ENCODE peak calls at places on chromosomes 6 and 20, in eight cellular contexts. One of them, this sample, is unnamed. For H3K4me1, the result is how much of the 10 kb centered on the place peaks cover.

GRCh38 chr6:122495612-122496011 is 24.0 kb upstream of the SERINC1 start:
- DNase-seq in tibial nerve: no peak
- DNase-seq in cardiac muscle cell: no peak
- DNase-seq in lower lobe of right lung: no peak
- DNase-seq in ovary: no peak
- DNase-seq in lung: no peak
- DNase-seq in psoas muscle: no peak
- DNase-seq in A549: no peak
- DNase-seq in this sample: no peak

GRCh38 chr6:141744194-141744925 is 388.4 kb upstream of the GJE1 start:
- DNase-seq in tibial nerve: no peak
- DNase-seq in cardiac muscle cell: no peak
- DNase-seq in lower lobe of right lung: no peak
- DNase-seq in ovary: no peak
- DNase-seq in lung: no peak
- DNase-seq in psoas muscle: no peak
- DNase-seq in A549: no peak
- DNase-seq in this sample: no peak

GRCh38 chr20:25622450-25623224 is 1.2 kb downstream of the NANP start:
- DNase-seq in tibial nerve: no peak
- DNase-seq in cardiac muscle cell: no peak
- DNase-seq in lower lobe of right lung: no peak
- DNase-seq in ovary: no peak
- DNase-seq in lung: no peak
- DNase-seq in psoas muscle: no peak
- DNase-seq in A549: no peak
- DNase-seq in this sample: no peak

GRCh38 chr6:157323924-157324276 is 581 bp upstream of the TMEM242 start:
- DNase-seq in tibial nerve: peak
- DNase-seq in cardiac muscle cell: peak
- DNase-seq in lower lobe of right lung: peak
- DNase-seq in ovary: peak
- DNase-seq in lung: peak
- DNase-seq in psoas muscle: peak
- DNase-seq in A549: peak
- DNase-seq in this sample: peak

GRCh38 chr6:35484921-35485392 is 11.9 kb downstream of the TEAD3 start:
- DNase-seq in tibial nerve: no peak
- DNase-seq in cardiac muscle cell: no peak
- DNase-seq in lower lobe of right lung: no peak
- DNase-seq in ovary: peak
- DNase-seq in lung: no peak
- DNase-seq in psoas muscle: no peak
- DNase-seq in A549: no peak
- DNase-seq in this sample: no peak

GRCh38 chr20:6074145-6074561 is 20.3 kb upstream of the LRRN4 start:
- DNase-seq in tibial nerve: no peak
- DNase-seq in cardiac muscle cell: no peak
- DNase-seq in lower lobe of right lung: no peak
- DNase-seq in ovary: no peak
- DNase-seq in lung: no peak
- DNase-seq in psoas muscle: no peak
- DNase-seq in A549: peak
- DNase-seq in this sample: no peak

GRCh38 chr6:107493158-107494057 is 3.5 kb downstream of the SOBP start:
- DNase-seq in tibial nerve: no peak
- DNase-seq in cardiac muscle cell: peak
- DNase-seq in lower lobe of right lung: no peak
- DNase-seq in ovary: no peak
- DNase-seq in lung: no peak
- DNase-seq in psoas muscle: peak
- DNase-seq in A549: no peak
- DNase-seq in this sample: no peak

GRCh38 chr6:10526156-10526555 is 5.0 kb downstream of the GCNT2 start:
- DNase-seq in tibial nerve: no peak
- DNase-seq in cardiac muscle cell: no peak
- DNase-seq in lower lobe of right lung: no peak
- DNase-seq in ovary: no peak
- DNase-seq in lung: no peak
- DNase-seq in psoas muscle: no peak
- DNase-seq in A549: no peak
- DNase-seq in this sample: no peak

GRCh38 chr6:10429638-10430427 is 15.0 kb upstream of the TFAP2A start:
- DNase-seq in tibial nerve: no peak
- DNase-seq in cardiac muscle cell: peak
- DNase-seq in lower lobe of right lung: no peak
- DNase-seq in ovary: no peak
- DNase-seq in lung: no peak
- DNase-seq in psoas muscle: no peak
- DNase-seq in A549: peak
- DNase-seq in this sample: no peak

GRCh38 chr6:117829594-117830319 is 77.3 kb upstream of the SLC35F1 start:
- DNase-seq in tibial nerve: no peak
- DNase-seq in cardiac muscle cell: peak
- DNase-seq in lower lobe of right lung: no peak
- DNase-seq in ovary: no peak
- DNase-seq in lung: no peak
- DNase-seq in psoas muscle: no peak
- DNase-seq in A549: peak
- DNase-seq in this sample: no peak

GRCh38 chr6:15715060-15715459 is 52.2 kb upstream of the DTNBP1 start:
- DNase-seq in tibial nerve: no peak
- DNase-seq in cardiac muscle cell: peak
- DNase-seq in lower lobe of right lung: no peak
- DNase-seq in ovary: no peak
- DNase-seq in lung: no peak
- DNase-seq in psoas muscle: no peak
- DNase-seq in A549: no peak
- DNase-seq in this sample: no peak

GRCh38 chr6:99093781-99094180 is 146.0 kb upstream of the FBXL4 start:
- DNase-seq in tibial nerve: no peak
- DNase-seq in cardiac muscle cell: no peak
- DNase-seq in lower lobe of right lung: no peak
- DNase-seq in ovary: no peak
- DNase-seq in lung: no peak
- DNase-seq in psoas muscle: no peak
- DNase-seq in A549: no peak
- DNase-seq in this sample: no peak

GRCh38 chr20:53216856-53217576 is 244.9 kb downstream of the TSHZ2 start:
- DNase-seq in tibial nerve: peak
- DNase-seq in cardiac muscle cell: peak
- DNase-seq in lower lobe of right lung: peak
- DNase-seq in ovary: peak
- DNase-seq in lung: peak
- DNase-seq in psoas muscle: peak
- DNase-seq in A549: peak
- DNase-seq in this sample: peak

GRCh38 chr6:19312291-19312978 is 524.7 kb upstream of the ID4 start:
- DNase-seq in tibial nerve: no peak
- DNase-seq in cardiac muscle cell: no peak
- DNase-seq in lower lobe of right lung: no peak
- DNase-seq in ovary: no peak
- DNase-seq in lung: no peak
- DNase-seq in psoas muscle: no peak
- DNase-seq in A549: no peak
- DNase-seq in this sample: no peak

GRCh38 chr6:147765541-147765940 is 257.1 kb downstream of the SAMD5 start:
- DNase-seq in tibial nerve: no peak
- DNase-seq in cardiac muscle cell: no peak
- DNase-seq in lower lobe of right lung: no peak
- DNase-seq in ovary: no peak
- DNase-seq in lung: no peak
- DNase-seq in psoas muscle: no peak
- DNase-seq in A549: no peak
- DNase-seq in this sample: no peak

GRCh38 chr6:14934844-14935243 is 311.0 kb upstream of the JARID2 start:
- DNase-seq in tibial nerve: no peak
- DNase-seq in cardiac muscle cell: no peak
- DNase-seq in lower lobe of right lung: no peak
- DNase-seq in ovary: no peak
- DNase-seq in lung: no peak
- DNase-seq in psoas muscle: no peak
- DNase-seq in A549: no peak
- DNase-seq in this sample: no peak

GRCh38 chr6:3370361-3371221 is 86.3 kb downstream of the SLC22A23 start:
- DNase-seq in tibial nerve: no peak
- DNase-seq in cardiac muscle cell: no peak
- DNase-seq in lower lobe of right lung: no peak
- DNase-seq in ovary: no peak
- DNase-seq in lung: no peak
- DNase-seq in psoas muscle: no peak
- DNase-seq in A549: no peak
- DNase-seq in this sample: no peak

GRCh38 chr6:3369985-3370360 is 86.9 kb downstream of the SLC22A23 start:
- DNase-seq in tibial nerve: no peak
- DNase-seq in cardiac muscle cell: no peak
- DNase-seq in lower lobe of right lung: no peak
- DNase-seq in ovary: no peak
- DNase-seq in lung: no peak
- DNase-seq in psoas muscle: no peak
- DNase-seq in A549: no peak
- DNase-seq in this sample: no peak

GRCh38 chr6:3367630-3368029 is 89.2 kb downstream of the SLC22A23 start:
- DNase-seq in tibial nerve: no peak
- DNase-seq in cardiac muscle cell: no peak
- DNase-seq in lower lobe of right lung: no peak
- DNase-seq in ovary: no peak
- DNase-seq in lung: no peak
- DNase-seq in psoas muscle: no peak
- DNase-seq in A549: no peak
- DNase-seq in this sample: no peak

GRCh38 chr6:3366596-3367413 is 90.0 kb downstream of the SLC22A23 start:
- DNase-seq in tibial nerve: no peak
- DNase-seq in cardiac muscle cell: no peak
- DNase-seq in lower lobe of right lung: no peak
- DNase-seq in ovary: no peak
- DNase-seq in lung: no peak
- DNase-seq in psoas muscle: no peak
- DNase-seq in A549: no peak
- DNase-seq in this sample: no peak

GRCh38 chr6:3368701-3369100 is 88.1 kb downstream of the SLC22A23 start:
- DNase-seq in tibial nerve: no peak
- DNase-seq in cardiac muscle cell: no peak
- DNase-seq in lower lobe of right lung: no peak
- DNase-seq in ovary: no peak
- DNase-seq in lung: no peak
- DNase-seq in psoas muscle: no peak
- DNase-seq in A549: no peak
- DNase-seq in this sample: no peak
- H3K4me3 ChIP-seq in tibial nerve: no peak
- H3K4me3 ChIP-seq in cardiac muscle cell: no peak
- H3K4me3 ChIP-seq in lower lobe of right lung: no peak
- H3K4me3 ChIP-seq in ovary: no peak
- H3K4me3 ChIP-seq in lung: no peak
- H3K4me3 ChIP-seq in psoas muscle: no peak
- H3K4me3 ChIP-seq in A549: no peak
- H3K4me3 ChIP-seq in this sample: no peak

DNA sequence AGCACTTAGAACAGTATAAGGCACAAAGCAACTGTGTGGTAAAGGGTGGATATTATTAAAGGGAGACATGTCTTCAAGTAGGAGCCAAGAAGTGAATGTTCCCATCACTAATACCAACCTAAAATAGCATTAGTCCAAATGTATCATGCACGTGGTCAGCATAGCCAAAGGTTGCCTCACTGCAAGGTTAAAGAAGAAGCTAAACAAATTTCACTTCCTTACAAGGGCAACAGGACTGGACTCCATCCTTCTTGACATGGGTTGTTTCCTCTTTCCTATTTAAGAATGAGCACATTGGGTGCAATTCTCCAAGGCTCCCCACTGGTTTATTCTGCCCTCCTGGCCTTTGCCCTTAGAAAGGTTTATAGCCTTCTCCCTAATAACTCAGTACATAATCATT is 186.7 kb downstream of the PHACTR1 start:
- DNase-seq in tibial nerve: no peak
- DNase-seq in cardiac muscle cell: no peak
- DNase-seq in lower lobe of right lung: no peak
- DNase-seq in ovary: no peak
- DNase-seq in lung: no peak
- DNase-seq in psoas muscle: no peak
- DNase-seq in A549: no peak
- DNase-seq in this sample: no peak
- H3K4me1 ChIP-seq in tibial nerve: under half
- H3K4me1 ChIP-seq in cardiac muscle cell: under half
- H3K4me1 ChIP-seq in lower lobe of right lung: under half
- H3K4me1 ChIP-seq in ovary: under half
- H3K4me1 ChIP-seq in lung: under half
- H3K4me1 ChIP-seq in psoas muscle: under half
- H3K4me1 ChIP-seq in A549: under half
- H3K4me1 ChIP-seq in this sample: under half

DNA sequence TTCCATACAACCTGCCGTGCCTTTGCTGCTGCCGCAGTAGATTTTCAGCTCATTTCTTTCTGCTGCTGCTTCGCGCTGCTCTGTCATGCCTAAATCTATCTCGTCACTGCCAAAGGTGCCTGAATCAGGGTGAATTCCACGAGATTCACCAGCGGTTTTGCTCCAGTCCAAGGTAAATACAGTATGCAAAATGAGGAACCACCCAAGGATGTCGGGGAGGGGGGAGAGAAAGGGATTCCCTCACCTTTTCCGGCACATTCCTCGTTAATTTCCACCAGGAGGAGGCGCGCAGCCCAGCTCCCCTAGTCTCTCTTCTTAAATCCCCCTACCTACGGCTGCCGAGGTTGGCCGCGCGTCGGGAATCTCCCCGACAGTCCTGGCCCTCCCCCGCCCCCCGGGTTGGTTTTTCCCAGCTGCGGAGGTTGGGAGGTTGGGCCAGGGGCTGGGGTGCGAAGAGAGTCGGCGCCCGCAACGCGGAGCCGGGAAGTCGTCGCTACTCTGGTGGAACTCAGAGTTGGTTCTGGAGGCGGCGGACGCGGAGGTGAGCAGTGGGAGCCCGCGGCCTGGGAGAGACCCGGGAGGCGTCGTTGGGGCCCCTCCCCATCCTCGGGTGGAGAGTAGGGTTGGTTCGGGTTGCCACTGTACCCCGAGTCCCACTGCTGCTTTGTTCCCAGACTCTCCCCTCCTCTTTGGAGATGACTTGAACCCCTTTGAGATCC is at the start of gene TPBG:
- DNase-seq in tibial nerve: no peak
- DNase-seq in cardiac muscle cell: peak
- DNase-seq in lower lobe of right lung: peak
- DNase-seq in ovary: peak
- DNase-seq in lung: peak
- DNase-seq in psoas muscle: peak
- DNase-seq in A549: peak
- DNase-seq in this sample: no peak
- TF ChIP-seq CTCF in tibial nerve: peak
- TF ChIP-seq CTCF in cardiac muscle cell: peak
- TF ChIP-seq CTCF in lower lobe of right lung: no peak
- TF ChIP-seq CTCF in ovary: no peak
- TF ChIP-seq CTCF in lung: no peak
- TF ChIP-seq CTCF in psoas muscle: peak
- TF ChIP-seq CTCF in A549: peak
- TF ChIP-seq CTCF in this sample: peak

DNA sequence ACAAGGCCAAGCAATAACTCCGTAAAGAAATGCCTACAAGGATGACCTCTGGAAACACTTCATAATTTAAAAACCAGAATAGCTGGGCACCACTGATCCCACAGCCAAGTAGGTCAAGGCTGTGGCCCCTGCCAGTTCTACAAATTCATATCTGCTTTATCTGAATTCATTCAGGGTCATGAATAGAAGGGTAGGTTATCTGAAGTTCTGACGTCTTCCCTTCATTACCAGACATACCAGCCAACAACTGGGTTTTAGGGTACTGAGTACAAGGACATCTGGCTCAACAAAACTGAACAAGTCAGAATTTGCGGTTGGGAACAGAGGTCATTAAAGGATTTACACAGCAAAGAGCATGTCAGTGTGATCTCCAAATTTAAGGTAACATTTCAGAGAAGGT is 26.0 kb downstream of the MAP3K5 start:
- DNase-seq in tibial nerve: no peak
- DNase-seq in cardiac muscle cell: no peak
- DNase-seq in lower lobe of right lung: no peak
- DNase-seq in ovary: no peak
- DNase-seq in lung: no peak
- DNase-seq in psoas muscle: no peak
- DNase-seq in A549: no peak
- DNase-seq in this sample: no peak
- H3K4me3 ChIP-seq in tibial nerve: no peak
- H3K4me3 ChIP-seq in cardiac muscle cell: no peak
- H3K4me3 ChIP-seq in lower lobe of right lung: no peak
- H3K4me3 ChIP-seq in ovary: no peak
- H3K4me3 ChIP-seq in lung: no peak
- H3K4me3 ChIP-seq in psoas muscle: no peak
- H3K4me3 ChIP-seq in A549: no peak
- H3K4me3 ChIP-seq in this sample: no peak

This sample was measured in right atrium auricular region.